ENCODE peak calls at places on chromosomes 12 and 14, in six cellular contexts. K, B, Y, D, O and W are unnamed samples.

GRCh38 chr14:97178781-97179180 is 381.6 kb downstream of the VRK1 start:
- DNase-seq in B (no peak), Y (peak), O (no peak), K (no peak), D (no peak), W (no peak)

GRCh38 chr12:33588725-33589405 is 149.2 kb upstream of the SYT10 start:
- DNase-seq in Y (no peak), D (no peak), O (no peak), B (no peak), K (no peak), W (no peak)

GRCh38 chr12:116236148-116236731 is 41.3 kb downstream of the MED13L start:
- DNase-seq in D (peak), O (no peak), B (peak), Y (peak), K (peak), W (peak)

GRCh38 chr14:104223810-104224515 is 85.6 kb downstream of the KIF26A start:
- DNase-seq in D (no peak), O (no peak), Y (no peak), B (no peak), K (no peak), W (no peak)

GRCh38 chr14:99575043-99576023 is 28.7 kb downstream of the CCDC85C start:
- DNase-seq in K (no peak), B (no peak), O (no peak), Y (no peak), D (no peak), W (no peak)

GRCh38 chr12:46404225-46404631 is 31.7 kb upstream of the SLC38A2 start:
- DNase-seq in K (peak), B (no peak), D (no peak), O (no peak), Y (peak), W (peak)

GRCh38 chr12:132132609-132133430 is 11.3 kb downstream of the DDX51 start:
- DNase-seq in Y (no peak), B (no peak), D (no peak), O (no peak), K (no peak), W (no peak)

GRCh38 chr12:56007892-56008471 is 10.9 kb downstream of the SUOX start:
- DNase-seq in Y (peak), D (no peak), K (peak), B (no peak), O (no peak), W (no peak)

GRCh38 chr12:62785941-62786559 is 148.9 kb downstream of the PPM1H start:
- DNase-seq in Y (peak), O (peak), D (no peak), B (peak), K (peak), W (peak)

GRCh38 chr12:22048351-22049041 is 2.5 kb downstream of the CMAS start:
- DNase-seq in D (no peak), Y (no peak), O (no peak), K (no peak), B (no peak), W (no peak)

GRCh38 chr14:37262649-37263048 is 64.9 kb downstream of the MIPOL1 start:
- DNase-seq in B (no peak), Y (no peak), K (no peak), D (no peak), O (no peak), W (no peak)

GRCh38 chr12:22733756-22734155 is 108.8 kb downstream of the ETNK1 start:
- DNase-seq in O (no peak), K (no peak), B (no peak), D (no peak), Y (peak), W (no peak)

GRCh38 chr14:71238835-71239234 is 331.6 kb downstream of the PCNX1 start:
- DNase-seq in Y (peak), O (no peak), D (no peak), B (no peak), K (no peak), W (no peak)

GRCh38 chr12:132621657-132622435 is 3.3 kb downstream of the P2RX2 start:
- DNase-seq in K (no peak), Y (no peak), B (no peak), D (no peak), O (no peak), W (no peak)

GRCh38 chr12:118219772-118220171 is 83.8 kb downstream of the PEBP1 start:
- DNase-seq in D (no peak), Y (no peak), K (no peak), B (no peak), O (no peak), W (no peak)

GRCh38 chr12:80068173-80068572 is 31.2 kb upstream of the OTOGL start:
- DNase-seq in B (no peak), K (no peak), Y (no peak), D (no peak), O (no peak), W (no peak)

GRCh38 chr12:11954181-11954580 is 116.6 kb upstream of the BCL2L14 start:
- DNase-seq in Y (no peak), O (no peak), B (no peak), K (no peak), D (no peak), W (no peak)

GRCh38 chr12:11962795-11963347 is 107.9 kb upstream of the BCL2L14 start:
- DNase-seq in D (no peak), K (no peak), B (peak), O (no peak), Y (no peak), W (no peak)

GRCh38 chr12:11961686-11962085 is 109.1 kb upstream of the BCL2L14 start:
- DNase-seq in D (no peak), B (no peak), K (no peak), O (no peak), Y (no peak), W (no peak)

GRCh38 chr12:11959117-11959823 is 111.5 kb upstream of the BCL2L14 start:
- DNase-seq in Y (peak), O (no peak), D (no peak), K (no peak), B (no peak), W (no peak)

GRCh38 chr12:11958216-11959091 is 112.3 kb upstream of the BCL2L14 start:
- DNase-seq in D (no peak), Y (peak), O (peak), K (peak), B (no peak), W (peak)
- TF ChIP-seq CTCF in D (no peak), Y (peak), O (peak), K (no peak), B (no peak), W (peak)

GRCh38 chr12:31308116-31308515 is 17.8 kb downstream of the SINHCAF start:
- DNase-seq in B (no peak), D (no peak), K (no peak), Y (no peak), O (no peak), W (no peak)

GRCh38 chr12:31306871-31307270 is 19.1 kb downstream of the SINHCAF start:
- DNase-seq in B (no peak), O (no peak), Y (no peak), K (no peak), D (no peak), W (no peak)

GRCh38 chr12:31309279-31309678 is 16.7 kb downstream of the SINHCAF start:
- DNase-seq in Y (no peak), O (no peak), D (no peak), K (no peak), B (no peak), W (no peak)

GRCh38 chr12:31311634-31312258 is 14.2 kb downstream of the SINHCAF start:
- DNase-seq in K (no peak), Y (no peak), B (no peak), D (no peak), O (no peak), W (no peak)

DNA sequence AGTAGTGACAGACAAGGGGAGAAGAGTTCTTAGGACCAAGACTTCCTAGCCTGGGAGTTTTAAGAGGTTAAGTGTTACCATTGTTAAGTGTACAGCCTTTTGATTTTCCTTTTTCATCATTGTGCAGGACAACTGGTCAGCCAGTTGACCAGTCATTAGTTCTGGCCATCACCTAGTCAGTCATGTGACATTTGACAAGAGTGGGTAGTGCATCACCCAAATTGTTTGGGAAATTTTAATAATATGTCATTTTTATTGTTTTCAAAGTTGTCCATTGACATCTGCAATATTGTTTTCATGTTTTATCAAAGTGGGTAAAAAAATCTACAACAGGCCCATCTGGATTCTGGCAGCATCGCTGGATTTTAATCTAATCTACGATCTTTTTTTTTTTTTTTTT is 15.5 kb downstream of the SINHCAF start:
- DNase-seq in D (no peak), O (no peak), K (no peak), B (no peak), Y (no peak), W (no peak)
- H3K4me3 ChIP-seq in D (no peak), O (no peak), K (no peak), B (no peak), Y (no peak), W (no peak)

DNA sequence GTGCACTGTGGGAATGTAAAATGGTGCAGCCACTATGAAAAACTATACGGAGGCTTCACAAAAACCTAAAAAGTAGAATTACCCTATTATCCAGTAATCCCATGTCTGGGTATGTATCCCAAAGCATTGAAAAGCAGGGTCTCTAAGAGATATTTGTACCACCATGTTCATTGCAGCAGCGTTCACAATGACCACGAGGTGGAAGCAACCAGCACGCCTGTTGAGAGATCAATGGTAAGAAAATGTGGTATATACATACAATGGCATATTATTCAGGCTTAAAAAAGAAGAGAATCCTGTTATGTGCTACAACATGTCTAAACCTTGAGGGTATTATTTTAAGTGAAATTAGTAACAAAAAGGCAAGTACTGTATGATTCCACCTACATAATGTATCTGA is 910 bp upstream of the NOPCHAP1 start:
- DNase-seq in Y (no peak), B (no peak), D (no peak), K (no peak), O (no peak), W (no peak)
- TF ChIP-seq CTCF in Y (no peak), B (no peak), D (no peak), K (no peak), O (no peak), W (no peak)

GRCh38 chr12:14394317-14395058 is 29.0 kb downstream of the ATF7IP start:
- DNase-seq in Y (peak), O (no peak), D (no peak), K (peak), B (peak), W (peak)
- H3K4me3 ChIP-seq in Y (no peak), O (no peak), D (no peak), K (peak), B (no peak), W (no peak)

GRCh38 chr12:94151577-94151976 is 3.2 kb downstream of the PLXNC1 start:
- DNase-seq in O (no peak), D (no peak), K (no peak), B (no peak), Y (no peak), W (no peak)

GRCh38 chr12:94148841-94149780 is 734 bp downstream of the PLXNC1 start:
- DNase-seq in Y (peak), K (peak), D (peak), O (no peak), B (peak), W (no peak)

GRCh38 chr12:94152292-94153083 is 4.1 kb downstream of the PLXNC1 start:
- DNase-seq in B (no peak), O (no peak), D (no peak), K (no peak), Y (no peak), W (no peak)

GRCh38 chr12:94149781-94150482 is 1.6 kb downstream of the PLXNC1 start:
- DNase-seq in B (no peak), O (no peak), Y (peak), K (peak), D (peak), W (no peak)

GRCh38 chr12:94150483-94151225 is 2.3 kb downstream of the PLXNC1 start:
- DNase-seq in B (peak), Y (no peak), K (no peak), O (no peak), D (peak), W (no peak)
- TF ChIP-seq CTCF in B (no peak), Y (no peak), K (no peak), O (no peak), D (no peak), W (no peak)

DNA sequence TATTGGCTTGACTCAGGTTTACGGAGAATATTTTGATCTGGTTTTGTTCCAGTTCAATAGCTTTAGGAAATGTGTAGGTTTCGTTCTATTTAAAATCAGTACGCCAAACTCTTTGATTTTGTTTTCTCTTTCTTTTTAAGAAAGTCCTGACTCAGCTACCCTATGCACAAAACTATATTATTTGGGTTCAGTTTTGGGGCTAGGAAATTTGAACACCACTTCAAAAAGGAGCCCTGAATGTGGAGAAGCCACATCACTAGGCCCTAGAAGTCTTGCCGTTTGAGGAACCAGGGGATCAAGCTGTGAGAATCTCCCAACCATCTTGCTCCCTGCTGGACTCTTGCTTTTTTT is 168.2 kb upstream of the BCL2L14 start:
- DNase-seq in B (no peak), D (no peak), Y (no peak), K (no peak), O (no peak), W (no peak)
- H3K4me3 ChIP-seq in B (no peak), D (no peak), Y (no peak), K (no peak), O (no peak), W (no peak)